ENCODE peak calls at places on chromosomes 3 and 15, in seven cellular contexts. J is ovary, M is heart left ventricle, Q is Peyer's patch, H is lung, V is fibroblast of lung, E is OCI-LY7. X is an unnamed sample. For H3K4me1, the result is how much of the 10 kb centered on the place peaks cover.

GRCh38 chr15:100163961-100164360 is 177.8 kb downstream of the ADAMTS17 start:
- DNase-seq in J (no peak), M (no peak), Q (no peak), H (no peak), V (no peak), E (no peak), X (no peak)

GRCh38 chr3:80307844-80308243 is 540.0 kb upstream of the ROBO1 start:
- DNase-seq in J (no peak), M (no peak), Q (no peak), H (no peak), V (no peak), E (no peak), X (no peak)

GRCh38 chr15:67244966-67245478 is 9.4 kb downstream of the AAGAB start:
- DNase-seq in J (no peak), M (no peak), Q (no peak), H (no peak), V (peak), E (no peak), X (no peak)

GRCh38 chr3:48877671-48878070 is 21.0 kb downstream of the SLC25A20 start:
- DNase-seq in J (no peak), M (no peak), Q (no peak), H (no peak), V (no peak), E (no peak), X (no peak)

GRCh38 chr15:58805095-58805494 is 34.0 kb downstream of the MINDY2 start:
- DNase-seq in J (no peak), M (no peak), Q (no peak), H (no peak), V (peak), E (no peak), X (no peak)

GRCh38 chr3:24158756-24159155 is 213.7 kb downstream of the NR1D2 start:
- DNase-seq in J (no peak), M (no peak), Q (no peak), H (no peak), V (no peak), E (no peak), X (no peak)

GRCh38 chr3:106206165-106206564 is 337.4 kb upstream of the CBLB start:
- DNase-seq in J (no peak), M (peak), Q (peak), H (no peak), V (peak), E (peak), X (peak)

GRCh38 chr15:51183076-51183475 is 88.4 kb upstream of the TNFAIP8L3 start:
- DNase-seq in J (no peak), M (no peak), Q (no peak), H (no peak), V (no peak), E (no peak), X (no peak)

GRCh38 chr15:63491979-63492378 is 12.4 kb upstream of the USP3 start:
- DNase-seq in J (no peak), M (no peak), Q (no peak), H (no peak), V (peak), E (no peak), X (no peak)

GRCh38 chr3:99322551-99322950 is 315.8 kb upstream of the COL8A1 start:
- DNase-seq in J (no peak), M (no peak), Q (no peak), H (no peak), V (no peak), E (no peak), X (no peak)

GRCh38 chr15:39788108-39788507 is 5.5 kb upstream of the FSIP1 start:
- DNase-seq in J (no peak), M (no peak), Q (no peak), H (no peak), V (peak), E (no peak), X (no peak)

GRCh38 chr3:158312560-158313141 is 202.8 kb downstream of the RSRC1 start:
- DNase-seq in J (no peak), M (no peak), Q (no peak), H (no peak), V (no peak), E (no peak), X (no peak)

GRCh38 chr3:46648096-46648495 is 35.8 kb downstream of the FAM240A start:
- DNase-seq in J (no peak), M (no peak), Q (no peak), H (no peak), V (no peak), E (no peak), X (no peak)

GRCh38 chr15:91357527-91357926 is 257.5 kb downstream of the SV2B start:
- DNase-seq in J (no peak), M (no peak), Q (no peak), H (no peak), V (no peak), E (no peak), X (no peak)

GRCh38 chr3:87996845-87997244 is 62.0 kb downstream of the CGGBP1 start:
- DNase-seq in J (no peak), M (no peak), Q (no peak), H (no peak), V (no peak), E (no peak), X (no peak)

GRCh38 chr3:147737411-147737810 is 328.2 kb downstream of the ZIC1 start:
- DNase-seq in J (no peak), M (no peak), Q (no peak), H (no peak), V (no peak), E (no peak), X (no peak)

GRCh38 chr3:143070977-143071551 is 48.5 kb upstream of the CHST2 start:
- DNase-seq in J (no peak), M (no peak), Q (no peak), H (no peak), V (peak), E (no peak), X (no peak)

GRCh38 chr15:47727137-47727536 is 9.8 kb downstream of the SEMA6D start:
- DNase-seq in J (no peak), M (no peak), Q (no peak), H (no peak), V (no peak), E (no peak), X (no peak)
- H3K4me1 ChIP-seq in J (under half), M (half or more), Q (under half), H (under half), V (under half), E (under half), X (under half)

GRCh38 chr3:44885618-44886017 is 11.2 kb downstream of the TGM4 start:
- DNase-seq in J (no peak), M (no peak), Q (no peak), H (no peak), V (peak), E (no peak), X (no peak)
- H3K27ac ChIP-seq in J (no peak), M (no peak), Q (no peak), H (no peak), V (peak), E (no peak), X (no peak)

GRCh38 chr15:71649894-71650293 is 160.5 kb upstream of the NR2E3 start:
- DNase-seq in J (no peak), M (no peak), Q (no peak), H (no peak), V (peak), E (no peak), X (no peak)
- H3K4me1 ChIP-seq in J (under half), M (under half), Q (under half), H (under half), V (under half), E (under half), X (under half)

GRCh38 chr15:85116066-85116465 is 134.4 kb downstream of the PDE8A start:
- DNase-seq in J (no peak), M (no peak), Q (no peak), H (no peak), V (no peak), E (no peak), X (no peak)

GRCh38 chr15:85118581-85118980 is 136.9 kb downstream of the PDE8A start:
- DNase-seq in J (no peak), M (peak), Q (no peak), H (peak), V (no peak), E (no peak), X (no peak)

GRCh38 chr15:85118173-85118572 is 136.5 kb downstream of the PDE8A start:
- DNase-seq in J (no peak), M (no peak), Q (no peak), H (no peak), V (no peak), E (no peak), X (no peak)

GRCh38 chr15:85116494-85116893 is 134.8 kb downstream of the PDE8A start:
- DNase-seq in J (no peak), M (no peak), Q (no peak), H (no peak), V (no peak), E (no peak), X (no peak)

GRCh38 chr15:85116925-85117646 is 135.4 kb downstream of the PDE8A start:
- DNase-seq in J (no peak), M (no peak), Q (no peak), H (no peak), V (no peak), E (no peak), X (no peak)
- H3K27ac ChIP-seq in J (no peak), M (no peak), Q (no peak), H (no peak), V (no peak), E (no peak), X (no peak)

GRCh38 chr3:192914873-192915272 is 2.8 kb downstream of the MB21D2 start:
- DNase-seq in J (no peak), M (no peak), Q (no peak), H (no peak), V (no peak), E (no peak), X (no peak)
- H3K4me1 ChIP-seq in J (under half), M (under half), Q (under half), H (under half), V (under half), E (under half), X (under half)

GRCh38 chr3:138435840-138436239 is 1.4 kb downstream of the ESYT3 start:
- DNase-seq in J (no peak), M (no peak), Q (no peak), H (no peak), V (no peak), E (no peak), X (no peak)
- H3K27ac ChIP-seq in J (no peak), M (no peak), Q (no peak), H (no peak), V (no peak), E (no peak), X (no peak)

DNA sequence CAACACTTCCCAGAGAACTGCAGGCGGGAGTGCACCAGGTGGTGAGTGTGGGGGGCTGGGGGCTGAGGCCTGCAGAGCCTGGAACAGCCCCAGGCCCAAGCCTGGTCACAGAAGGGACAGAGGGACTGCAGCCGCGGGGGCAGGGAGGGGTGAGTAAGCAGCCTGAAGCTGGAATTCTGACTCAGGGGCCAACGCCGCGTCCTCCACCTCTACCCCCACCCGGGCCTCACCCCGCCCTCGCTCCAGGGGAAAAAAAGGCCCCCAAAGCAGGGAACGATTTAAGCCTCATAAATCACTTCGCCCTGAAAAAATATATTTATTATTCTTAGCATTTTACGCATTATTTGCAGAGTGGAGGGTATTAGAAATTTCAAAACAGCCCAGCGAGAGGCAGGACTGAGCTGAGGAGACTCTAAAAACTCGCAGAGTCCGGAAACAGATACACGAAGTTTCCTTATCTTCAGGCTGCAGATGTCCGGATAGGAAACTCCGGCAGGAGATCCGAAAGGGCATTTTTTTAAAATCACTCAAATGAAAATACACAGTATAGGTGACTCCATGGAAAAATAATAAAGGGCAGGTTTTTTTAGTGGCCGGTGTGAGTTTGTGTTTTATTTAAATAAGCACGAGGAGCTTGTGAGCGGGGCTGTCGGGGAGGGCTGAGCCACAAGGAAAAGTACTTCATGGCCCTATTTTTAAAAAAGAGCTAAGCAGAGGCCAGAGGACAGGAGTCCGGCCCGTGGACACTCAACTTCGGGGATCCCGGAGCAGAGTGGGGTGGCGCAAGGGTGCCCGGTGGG is 9.9 kb downstream of the GATA2 start:
- DNase-seq in J (no peak), M (peak), Q (no peak), H (no peak), V (peak), E (no peak), X (no peak)
- H3K4me1 ChIP-seq in J (under half), M (half or more), Q (under half), H (under half), V (under half), E (under half), X (under half)

GRCh38 chr15:76386926-76387325 is 50.4 kb downstream of the ISL2 start:
- DNase-seq in J (no peak), M (no peak), Q (no peak), H (no peak), V (no peak), E (no peak), X (no peak)

GRCh38 chr15:76391847-76392246 is 55.3 kb downstream of the ISL2 start:
- DNase-seq in J (no peak), M (no peak), Q (no peak), H (no peak), V (no peak), E (no peak), X (no peak)

GRCh38 chr15:76393614-76394013 is 57.0 kb downstream of the ISL2 start:
- DNase-seq in J (no peak), M (no peak), Q (no peak), H (no peak), V (no peak), E (no peak), X (no peak)

GRCh38 chr15:76391309-76391708 is 54.7 kb downstream of the ISL2 start:
- DNase-seq in J (no peak), M (no peak), Q (no peak), H (no peak), V (no peak), E (no peak), X (no peak)

GRCh38 chr15:76390571-76390970 is 54.0 kb downstream of the ISL2 start:
- DNase-seq in J (no peak), M (no peak), Q (no peak), H (no peak), V (no peak), E (no peak), X (no peak)
- H3K27ac ChIP-seq in J (no peak), M (no peak), Q (no peak), H (no peak), V (no peak), E (no peak), X (no peak)